ENCODE peak calls at places on chromosomes 7 and 10, in ten cellular contexts. H is ovary, M is cardiac muscle cell, Q is astrocyte, B is heart right ventricle, T is fibroblast of lung, I is stomach, O is vagina, S is dorsolateral prefrontal cortex, D is tibial artery. A is an unnamed sample. For H3K27me3, the result is how much of the 10 kb centered on the place peaks cover.

GRCh38 chr10:18689498-18689897 is 30.3 kb downstream of the ARL5B start:
- DNase-seq in I (no peak), D (no peak), M (peak), H (no peak), Q (no peak), B (no peak), S (no peak), T (peak), O (no peak), A (no peak)

GRCh38 chr7:7524121-7524520 is 11.6 kb downstream of the COL28A1 start:
- DNase-seq in T (no peak), S (no peak), H (no peak), D (no peak), O (no peak), Q (no peak), I (no peak), M (no peak), B (no peak), A (no peak)

GRCh38 chr10:29993319-29993876 is 66.0 kb downstream of the JCAD start:
- DNase-seq in Q (no peak), H (peak), I (no peak), D (no peak), B (no peak), T (no peak), S (no peak), O (no peak), M (peak), A (no peak)

GRCh38 chr7:133561361-133561760 is 308.5 kb downstream of the EXOC4 start:
- DNase-seq in D (no peak), H (no peak), B (no peak), T (no peak), O (no peak), M (no peak), I (no peak), Q (no peak), S (no peak), A (no peak)

GRCh38 chr10:114172776-114173555 is 1.0 kb downstream of the CCDC186 start:
- DNase-seq in B (no peak), D (no peak), S (no peak), M (no peak), O (no peak), T (no peak), H (no peak), Q (no peak), I (no peak), A (peak)

GRCh38 chr10:82643601-82644000 is 768.6 kb downstream of the NRG3 start:
- DNase-seq in M (peak), T (no peak), B (no peak), D (no peak), Q (no peak), I (no peak), H (no peak), O (no peak), S (no peak), A (no peak)

GRCh38 chr10:97297556-97298222 is 5.3 kb upstream of the ARHGAP19 start:
- DNase-seq in Q (no peak), T (peak), M (peak), H (no peak), D (no peak), B (no peak), S (no peak), O (no peak), I (no peak), A (no peak)

GRCh38 chr7:96414931-96415292 is 93.0 kb upstream of the SLC25A13 start:
- DNase-seq in D (no peak), H (no peak), M (peak), I (no peak), T (no peak), O (no peak), S (peak), B (peak), Q (no peak), A (peak)

GRCh38 chr10:80520661-80521488 is 16.8 kb upstream of the SH2D4B start:
- DNase-seq in H (no peak), B (no peak), I (no peak), M (no peak), S (no peak), T (no peak), D (no peak), Q (no peak), O (no peak), A (no peak)

GRCh38 chr10:120732643-120733313 is 118.4 kb upstream of the WDR11 start:
- DNase-seq in S (no peak), B (no peak), I (no peak), T (peak), O (no peak), D (no peak), H (no peak), Q (peak), M (no peak), A (no peak)

GRCh38 chr10:91340613-91341362 is 69.4 kb upstream of the HECTD2 start:
- DNase-seq in H (no peak), I (no peak), Q (peak), S (peak), D (peak), M (peak), T (peak), O (no peak), B (no peak), A (no peak)

GRCh38 chr10:79627075-79627474 is 16.3 kb downstream of the SFTPA1 start:
- DNase-seq in B (no peak), T (no peak), O (no peak), S (no peak), D (no peak), M (no peak), H (no peak), Q (no peak), I (no peak), A (no peak)

GRCh38 chr10:72688208-72688651 is 3.7 kb upstream of the MCU start:
- DNase-seq in O (no peak), D (no peak), Q (peak), S (no peak), H (no peak), I (no peak), T (peak), M (peak), B (no peak), A (no peak)

GRCh38 chr10:133465191-133465949 is 11.6 kb downstream of the SCART1 start:
- DNase-seq in M (no peak), I (peak), D (peak), S (no peak), T (no peak), O (peak), Q (no peak), H (no peak), B (no peak), A (no peak)

GRCh38 chr7:22255834-22256233 is 101.1 kb downstream of the RAPGEF5 start:
- DNase-seq in D (no peak), T (no peak), S (no peak), I (peak), B (no peak), Q (no peak), O (no peak), H (no peak), M (no peak), A (no peak)

GRCh38 chr10:31123946-31124345 is 92.3 kb upstream of the ZNF438 start:
- DNase-seq in I (no peak), O (no peak), H (no peak), Q (no peak), D (no peak), B (no peak), S (no peak), M (no peak), T (no peak), A (no peak)

GRCh38 chr7:3198316-3198715 is 102.7 kb upstream of the SDK1 start:
- DNase-seq in O (no peak), B (no peak), D (no peak), I (no peak), H (no peak), T (no peak), Q (no peak), M (no peak), S (no peak), A (no peak)

GRCh38 chr7:98559958-98560357 is 57.1 kb upstream of the NPTX2 start:
- DNase-seq in M (no peak), H (no peak), I (no peak), T (no peak), Q (no peak), B (no peak), O (no peak), D (no peak), S (no peak), A (no peak)

GRCh38 chr7:42012786-42013360 is 224.1 kb downstream of the GLI3 start:
- DNase-seq in B (no peak), H (no peak), D (no peak), Q (peak), S (no peak), T (peak), I (no peak), M (no peak), O (no peak), A (no peak)

GRCh38 chr7:139321071-139321745 is 19.9 kb upstream of the FMC1 start:
- DNase-seq in H (no peak), M (peak), B (no peak), I (no peak), Q (no peak), S (no peak), O (no peak), D (no peak), T (no peak), A (no peak)

GRCh38 chr10:47238331-47239095 is 61.5 kb upstream of the GDF10 start:
- DNase-seq in B (no peak), M (no peak), Q (no peak), H (no peak), I (no peak), T (no peak), S (no peak), D (peak), O (peak), A (no peak)

GRCh38 chr10:88318803-88319202 is 264.3 kb downstream of the RNLS start:
- DNase-seq in O (no peak), T (no peak), Q (no peak), B (no peak), I (no peak), D (no peak), H (no peak), M (no peak), S (no peak), A (no peak)

GRCh38 chr7:1520574-1521234 is 9.8 kb upstream of the MAFK start:
- DNase-seq in O (no peak), S (no peak), Q (peak), D (peak), B (no peak), T (peak), M (peak), H (no peak), I (no peak), A (no peak)

GRCh38 chr7:84139986-84140729 is 54.4 kb downstream of the SEMA3A start:
- DNase-seq in B (no peak), Q (peak), S (no peak), H (no peak), O (no peak), D (no peak), T (peak), I (no peak), M (no peak), A (no peak)

GRCh38 chr7:144024213-144024612 is 24.1 kb downstream of the OR6B1 start:
- DNase-seq in T (no peak), H (no peak), B (no peak), Q (no peak), D (no peak), O (no peak), I (no peak), S (no peak), M (no peak), A (no peak)

GRCh38 chr10:18229839-18230238 is 89.6 kb downstream of the CACNB2 start:
- DNase-seq in M (no peak), H (no peak), T (peak), O (no peak), B (no peak), Q (peak), S (no peak), I (no peak), D (no peak), A (no peak)

GRCh38 chr7:99211241-99211602 is 3.3 kb upstream of the KPNA7 start:
- DNase-seq in M (no peak), B (no peak), D (no peak), S (no peak), Q (no peak), I (no peak), T (no peak), H (no peak), O (no peak), A (no peak)

GRCh38 chr7:36303202-36304098 is 86.2 kb upstream of the ANLN start:
- DNase-seq in M (peak), S (peak), H (peak), I (peak), Q (peak), T (peak), D (peak), B (peak), O (no peak), A (peak)

GRCh38 chr10:75717126-75717916 is 285.9 kb downstream of the LRMDA start:
- DNase-seq in B (no peak), M (peak), D (no peak), I (no peak), T (no peak), O (no peak), Q (no peak), H (no peak), S (no peak), A (no peak)

GRCh38 chr10:87503892-87504291 is 801 bp upstream of the MINPP1 start:
- DNase-seq in B (no peak), M (no peak), D (no peak), O (no peak), Q (peak), S (no peak), T (peak), H (no peak), I (no peak), A (no peak)

GRCh38 chr10:119677904-119678755 is 26.9 kb downstream of the BAG3 start:
- DNase-seq in B (no peak), D (no peak), O (no peak), H (no peak), I (no peak), T (no peak), M (no peak), Q (no peak), S (no peak), A (no peak)

DNA sequence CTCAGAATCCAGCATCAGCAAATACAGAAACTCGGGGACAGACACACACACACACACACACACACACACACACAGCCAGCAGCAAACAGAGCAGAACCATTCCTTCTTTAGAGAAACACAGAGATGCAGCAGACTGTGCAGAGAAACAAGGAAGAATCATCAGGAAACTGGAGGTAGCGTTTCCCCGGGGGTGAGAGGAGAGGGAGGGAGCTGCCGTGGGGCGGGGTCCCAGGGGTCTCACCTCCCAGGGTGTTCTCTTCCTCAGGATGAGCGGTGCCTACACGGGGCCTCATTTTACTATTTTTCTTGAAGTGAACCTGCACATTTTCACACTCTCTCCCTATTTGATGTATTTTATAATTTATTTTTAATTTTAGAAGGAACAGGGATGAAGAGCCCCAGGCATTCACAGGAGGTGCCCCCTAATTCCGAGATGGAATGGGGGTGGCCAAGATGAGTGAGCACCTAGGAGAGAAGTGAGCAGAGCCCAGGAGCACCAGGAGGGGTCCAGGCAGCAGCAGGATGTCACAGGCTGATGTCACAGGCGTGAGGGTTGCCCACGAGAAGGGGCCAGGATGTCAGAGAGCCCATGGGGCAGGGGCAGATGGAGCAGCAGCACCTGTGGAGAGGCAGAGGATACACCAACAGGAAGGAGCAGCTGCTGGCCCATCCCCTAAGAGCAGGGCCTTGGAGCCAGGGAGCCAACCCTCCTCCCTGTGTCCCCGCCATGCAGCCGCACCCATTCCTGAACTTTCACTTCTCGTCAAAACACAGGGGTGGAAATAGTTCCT is 85.2 kb upstream of the PPP2R2D start:
- DNase-seq in B (no peak), S (no peak), M (no peak), Q (no peak), H (no peak), D (peak), T (no peak), O (no peak), I (peak), A (peak)
- H3K27me3 ChIP-seq in B (half or more), S (under half), M (under half), Q (under half), H (under half), D (half or more), T (under half), O (under half), I (half or more), A (under half)

GRCh38 chr10:99534939-99535763 is 2.4 kb downstream of the NKX2-3 start:
- DNase-seq in I (no peak), T (no peak), B (no peak), S (no peak), D (no peak), Q (no peak), M (peak), H (no peak), O (no peak), A (no peak)
- TF ChIP-seq CTCF in I (no peak), T (no peak), B (no peak), S (no peak), D (no peak), Q (no peak), M (no peak), H (no peak), O (no peak), A (no peak)

GRCh38 chr7:117143066-117143465 is 179.8 kb downstream of the WNT2 start:
- DNase-seq in H (no peak), S (no peak), Q (no peak), T (no peak), D (no peak), I (no peak), O (no peak), B (no peak), M (no peak), A (no peak)

GRCh38 chr7:117148971-117149370 is 173.9 kb downstream of the WNT2 start:
- DNase-seq in D (no peak), S (no peak), T (no peak), H (no peak), O (no peak), Q (no peak), M (no peak), B (no peak), I (no peak), A (no peak)

GRCh38 chr7:117143580-117143979 is 179.3 kb downstream of the WNT2 start:
- DNase-seq in D (no peak), S (no peak), I (no peak), O (no peak), M (no peak), T (peak), H (no peak), Q (peak), B (no peak), A (no peak)

GRCh38 chr7:117149692-117150091 is 173.2 kb downstream of the WNT2 start:
- DNase-seq in O (no peak), Q (no peak), S (no peak), M (no peak), D (no peak), H (no peak), T (no peak), B (no peak), I (no peak), A (no peak)

DNA sequence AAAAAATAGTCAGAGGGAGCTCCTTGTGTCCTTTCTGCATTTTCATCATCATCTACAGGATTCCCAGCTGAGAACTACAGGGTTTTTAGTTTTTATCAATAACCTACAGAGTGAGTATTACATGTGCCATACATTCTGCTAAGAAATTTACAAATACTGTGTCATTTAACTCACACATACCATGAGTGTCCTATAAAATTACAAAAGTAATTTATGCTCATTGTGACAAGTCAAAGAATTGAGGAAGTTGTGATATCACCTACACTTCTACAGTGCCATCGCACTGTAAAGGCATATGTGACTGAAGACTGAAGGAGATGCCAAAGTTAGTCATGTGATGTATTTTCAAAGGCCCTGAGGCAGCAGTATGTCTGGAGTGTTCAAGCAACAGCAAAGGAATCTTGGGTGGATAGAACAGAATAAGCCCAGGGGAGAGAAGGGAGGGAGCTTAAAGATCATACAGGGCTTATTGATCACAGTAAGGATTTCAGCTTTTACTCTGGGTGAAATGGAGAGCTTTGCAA is 176.8 kb downstream of the WNT2 start:
- DNase-seq in B (no peak), I (no peak), H (no peak), M (no peak), S (no peak), Q (no peak), D (no peak), T (no peak), O (no peak), A (no peak)
- H3K27ac ChIP-seq in B (no peak), I (no peak), H (no peak), M (peak), S (no peak), Q (no peak), D (no peak), T (no peak), O (no peak), A (no peak)

DNA sequence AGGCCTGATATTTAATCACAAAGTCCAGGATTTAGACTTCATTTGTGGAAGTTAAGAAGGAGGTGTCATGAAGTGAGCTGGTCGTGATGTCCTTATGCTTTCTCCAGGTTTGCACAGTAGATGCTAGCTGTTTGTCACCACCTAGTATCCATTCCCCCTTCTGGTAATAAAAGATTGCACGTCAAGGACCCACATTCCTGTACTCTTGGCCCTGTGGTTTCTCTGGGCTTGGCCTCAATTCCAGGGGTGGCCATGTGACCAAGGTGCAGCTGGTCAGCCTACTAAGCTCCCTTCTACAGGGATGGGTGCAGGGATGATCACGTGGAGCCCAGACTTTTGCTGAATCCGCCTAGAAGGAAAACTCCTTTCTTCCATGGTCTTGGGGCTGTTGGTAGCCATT is 16.5 kb downstream of the NPS start:
- DNase-seq in Q (no peak), O (no peak), M (no peak), S (no peak), D (no peak), I (no peak), B (no peak), H (no peak), T (no peak), A (no peak)
- H3K27me3 ChIP-seq in Q (under half), O (under half), M (under half), S (under half), D (under half), I (under half), B (under half), H (under half), T (under half), A (under half)

A was measured in prostate gland.